ENCODE peak calls at places on chromosomes 2 and 18, in nine cellular contexts. K is upper lobe of right lung, H is breast epithelium, A is RWPE1, L is kidney, C is A549, R is gastrocnemius medialis, M is trophoblast cell, O is GM23248. J is an unnamed sample.

GRCh38 chr2:7845332-7845731 is 836.5 kb upstream of the ID2 start:
- DNase-seq in L (no peak), O (peak), M (peak), C (no peak), H (no peak), K (no peak), A (no peak), R (no peak), J (peak)

GRCh38 chr18:55018602-55019001 is 59.3 kb upstream of the CCDC68 start:
- DNase-seq in H (no peak), K (no peak), L (no peak), A (peak), R (no peak), M (peak), C (no peak), O (peak), J (peak)

GRCh38 chr18:41973989-41974388 is 19.0 kb downstream of the PIK3C3 start:
- DNase-seq in K (no peak), A (no peak), R (no peak), C (no peak), M (no peak), H (no peak), L (no peak), O (no peak), J (no peak)

GRCh38 chr2:40240067-40240466 is 211.8 kb downstream of the SLC8A1 start:
- DNase-seq in C (no peak), H (no peak), R (peak), L (peak), K (peak), M (peak), O (peak), A (peak), J (peak)

GRCh38 chr18:67845035-67845434 is 328.5 kb upstream of the DSEL start:
- DNase-seq in L (no peak), O (peak), A (no peak), K (no peak), C (no peak), M (no peak), R (no peak), H (no peak), J (no peak)

GRCh38 chr2:143559202-143559601 is 430.0 kb downstream of the ARHGAP15 start:
- DNase-seq in R (no peak), O (no peak), H (no peak), A (no peak), M (no peak), L (no peak), K (no peak), C (no peak), J (no peak)

GRCh38 chr2:85681354-85681728 is 12.8 kb upstream of the GNLY start:
- DNase-seq in O (no peak), R (peak), C (no peak), H (no peak), M (peak), K (no peak), L (no peak), A (no peak), J (no peak)

GRCh38 chr2:144515694-144516416 is 4.1 kb downstream of the ZEB2 start:
- DNase-seq in C (peak), A (no peak), M (no peak), R (no peak), L (peak), K (peak), O (peak), H (no peak), J (peak)

GRCh38 chr2:214497489-214497888 is 86.6 kb downstream of the VWC2L start:
- DNase-seq in R (no peak), O (peak), L (no peak), K (no peak), M (no peak), H (no peak), A (no peak), C (no peak), J (peak)

GRCh38 chr18:25171334-25171733 is 180.6 kb downstream of the ZNF521 start:
- DNase-seq in H (no peak), A (no peak), M (no peak), L (no peak), O (no peak), C (no peak), R (no peak), K (no peak), J (no peak)

GRCh38 chr2:11659866-11660265 is 10.1 kb downstream of the NTSR2 start:
- DNase-seq in O (no peak), H (no peak), A (no peak), R (no peak), K (no peak), C (no peak), M (no peak), L (no peak), J (no peak)

GRCh38 chr2:120246546-120247300 is 5.9 kb upstream of the RALB start:
- DNase-seq in K (no peak), M (no peak), A (no peak), C (no peak), H (no peak), L (no peak), R (no peak), O (peak), J (no peak)

GRCh38 chr2:35391736-35392442 is 963.7 kb upstream of the CRIM1 start:
- DNase-seq in C (no peak), H (no peak), O (no peak), L (no peak), M (no peak), K (no peak), R (no peak), A (no peak), J (no peak)

GRCh38 chr2:212900715-212901114 is 250.7 kb downstream of the IKZF2 start:
- DNase-seq in O (no peak), K (no peak), R (no peak), C (no peak), H (no peak), L (no peak), M (peak), A (no peak), J (no peak)

GRCh38 chr2:120814352-120814751 is 78.7 kb downstream of the GLI2 start:
- DNase-seq in O (no peak), H (no peak), M (no peak), K (no peak), R (no peak), L (peak), A (no peak), C (no peak), J (no peak)

GRCh38 chr2:15973446-15974202 is 33.3 kb downstream of the MYCN start:
- DNase-seq in O (no peak), C (no peak), R (no peak), K (no peak), L (no peak), A (no peak), H (no peak), M (no peak), J (no peak)

GRCh38 chr2:188444106-188444835 is 152.6 kb downstream of the GULP1 start:
- DNase-seq in K (no peak), C (no peak), M (no peak), R (no peak), H (no peak), O (no peak), L (no peak), A (no peak), J (no peak)

GRCh38 chr2:187586091-187586632 is 31.9 kb upstream of the TFPI start:
- DNase-seq in R (no peak), H (no peak), L (no peak), O (peak), C (no peak), M (peak), K (no peak), A (peak), J (peak)

GRCh38 chr2:86311879-86312278 is 25.5 kb downstream of the REEP1 start:
- DNase-seq in M (no peak), R (no peak), O (no peak), C (no peak), L (no peak), H (no peak), K (no peak), A (no peak), J (no peak)

GRCh38 chr18:50594931-50595330 is 35.0 kb downstream of the MAPK4 start:
- DNase-seq in O (no peak), H (no peak), A (peak), M (no peak), K (no peak), R (no peak), L (no peak), C (no peak), J (no peak)

GRCh38 chr2:188984126-188984525 is 10.0 kb downstream of the COL3A1 start:
- DNase-seq in L (no peak), K (no peak), A (no peak), O (peak), C (peak), R (no peak), M (no peak), H (no peak), J (peak)

GRCh38 chr2:147554708-147555107 is 290.1 kb upstream of the ACVR2A start:
- DNase-seq in O (no peak), A (no peak), C (no peak), H (no peak), M (no peak), L (no peak), K (no peak), R (no peak), J (no peak)

GRCh38 chr18:42222557-42222956 is 267.5 kb downstream of the PIK3C3 start:
- DNase-seq in A (no peak), H (no peak), R (no peak), L (no peak), O (no peak), C (no peak), M (no peak), K (no peak), J (no peak)

GRCh38 chr2:227802882-227803281 is 10.8 kb upstream of the CCL20 start:
- DNase-seq in M (peak), L (no peak), K (no peak), C (no peak), H (no peak), A (no peak), R (no peak), O (no peak), J (no peak)

GRCh38 chr18:8854550-8854949 is 149.2 kb downstream of the MTCL1 start:
- DNase-seq in K (no peak), A (no peak), L (no peak), C (no peak), O (no peak), R (no peak), M (no peak), H (no peak), J (no peak)

GRCh38 chr2:220394433-220394832 is 767.0 kb downstream of the SLC4A3 start:
- DNase-seq in C (peak), R (no peak), M (no peak), O (peak), L (no peak), A (no peak), H (no peak), K (no peak), J (peak)

GRCh38 chr2:71499691-71500090 is 46.3 kb downstream of the DYSF start:
- DNase-seq in R (no peak), O (no peak), M (no peak), H (no peak), K (peak), C (no peak), A (no peak), L (no peak), J (no peak)

GRCh38 chr2:233331536-233331935 is 22.8 kb upstream of the DGKD start:
- DNase-seq in O (no peak), M (peak), K (peak), H (peak), L (peak), C (no peak), A (no peak), R (peak), J (no peak)

GRCh38 chr2:1136071-1136470 is 185.4 kb downstream of the SNTG2 start:
- DNase-seq in L (no peak), R (no peak), O (peak), C (no peak), M (no peak), K (no peak), H (no peak), A (no peak), J (no peak)

GRCh38 chr2:18949871-18950597 is 360.7 kb upstream of the NT5C1B start:
- DNase-seq in O (peak), H (no peak), K (no peak), L (no peak), M (peak), R (no peak), A (no peak), C (peak), J (peak)

GRCh38 chr2:217868911-217869334 is 133.9 kb downstream of the TNS1 start:
- DNase-seq in L (no peak), K (no peak), A (no peak), R (no peak), C (no peak), M (no peak), O (peak), H (no peak), J (peak)

GRCh38 chr18:48347756-48348326 is 61.3 kb downstream of the ZBTB7C start:
- DNase-seq in M (no peak), H (no peak), L (no peak), R (no peak), O (no peak), C (no peak), K (no peak), A (no peak), J (no peak)

GRCh38 chr2:151007365-151007764 is 254.3 kb downstream of the RBM43 start:
- DNase-seq in O (no peak), H (no peak), K (no peak), R (no peak), C (no peak), L (no peak), M (no peak), A (no peak), J (peak)

GRCh38 chr18:49757513-49758262 is 55.6 kb downstream of the ACAA2 start:
- DNase-seq in K (no peak), C (peak), R (no peak), A (peak), M (no peak), L (no peak), H (no peak), O (peak), J (no peak)

GRCh38 chr2:61988462-61989366 is 83.2 kb downstream of the COMMD1 start:
- DNase-seq in M (no peak), K (no peak), L (no peak), R (no peak), O (peak), C (peak), H (no peak), A (no peak), J (peak)

GRCh38 chr2:138115664-138116063 is 151.4 kb downstream of the HNMT start:
- DNase-seq in O (peak), M (no peak), C (no peak), K (no peak), A (no peak), R (no peak), L (no peak), H (no peak), J (no peak)

GRCh38 chr18:22168360-22168921 is 948 bp upstream of the GATA6 start:
- DNase-seq in K (no peak), O (no peak), C (peak), A (peak), M (peak), R (no peak), H (no peak), L (no peak), J (no peak)

DNA sequence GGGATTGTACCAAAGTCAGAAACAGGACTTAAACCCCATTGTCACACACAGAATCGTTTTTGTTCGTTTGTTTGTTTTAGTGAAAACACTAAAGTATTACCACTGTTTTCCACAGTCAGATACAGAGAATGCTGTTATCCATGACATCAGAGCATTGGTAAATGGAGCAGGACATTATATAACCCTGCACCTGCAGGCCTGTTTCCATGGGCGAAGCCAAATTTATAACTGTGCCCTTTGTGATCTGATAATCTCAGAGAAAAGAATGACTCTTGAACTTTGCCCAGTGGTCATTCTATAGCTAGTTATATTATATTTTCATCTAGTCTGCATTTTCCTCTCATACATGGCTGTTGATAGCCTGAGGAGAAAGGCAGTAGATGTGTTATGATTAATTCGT is 217.6 kb downstream of the TMEM182 start:
- DNase-seq in C (no peak), L (no peak), H (no peak), R (no peak), K (no peak), A (no peak), M (no peak), O (no peak), J (no peak)
- H3K27ac ChIP-seq in C (no peak), L (no peak), H (no peak), R (no peak), K (no peak), A (no peak), M (no peak), O (no peak), J (no peak)

GRCh38 chr2:20044778-20045177 is 6.7 kb downstream of the LAPTM4A start:
- DNase-seq in A (no peak), R (no peak), L (no peak), K (no peak), O (no peak), H (no peak), M (no peak), C (no peak), J (no peak)
- H3K27ac ChIP-seq in A (no peak), R (no peak), L (no peak), K (no peak), O (no peak), H (no peak), M (no peak), C (no peak), J (no peak)

GRCh38 chr2:69911985-69912563 is 2.8 kb upstream of the MXD1 start:
- DNase-seq in M (peak), A (peak), R (no peak), O (peak), H (no peak), K (no peak), L (no peak), C (peak), J (peak)
- H3K27ac ChIP-seq in M (no peak), A (no peak), R (peak), O (peak), H (peak), K (no peak), L (no peak), C (no peak), J (no peak)

GRCh38 chr2:237509151-237509550 is 22.1 kb downstream of the MLPH start:
- DNase-seq in K (no peak), H (no peak), C (no peak), O (no peak), L (no peak), M (no peak), R (no peak), A (no peak), J (no peak)
- H3K27ac ChIP-seq in K (peak), H (peak), C (peak), O (no peak), L (no peak), M (no peak), R (no peak), A (no peak), J (peak)

DNA sequence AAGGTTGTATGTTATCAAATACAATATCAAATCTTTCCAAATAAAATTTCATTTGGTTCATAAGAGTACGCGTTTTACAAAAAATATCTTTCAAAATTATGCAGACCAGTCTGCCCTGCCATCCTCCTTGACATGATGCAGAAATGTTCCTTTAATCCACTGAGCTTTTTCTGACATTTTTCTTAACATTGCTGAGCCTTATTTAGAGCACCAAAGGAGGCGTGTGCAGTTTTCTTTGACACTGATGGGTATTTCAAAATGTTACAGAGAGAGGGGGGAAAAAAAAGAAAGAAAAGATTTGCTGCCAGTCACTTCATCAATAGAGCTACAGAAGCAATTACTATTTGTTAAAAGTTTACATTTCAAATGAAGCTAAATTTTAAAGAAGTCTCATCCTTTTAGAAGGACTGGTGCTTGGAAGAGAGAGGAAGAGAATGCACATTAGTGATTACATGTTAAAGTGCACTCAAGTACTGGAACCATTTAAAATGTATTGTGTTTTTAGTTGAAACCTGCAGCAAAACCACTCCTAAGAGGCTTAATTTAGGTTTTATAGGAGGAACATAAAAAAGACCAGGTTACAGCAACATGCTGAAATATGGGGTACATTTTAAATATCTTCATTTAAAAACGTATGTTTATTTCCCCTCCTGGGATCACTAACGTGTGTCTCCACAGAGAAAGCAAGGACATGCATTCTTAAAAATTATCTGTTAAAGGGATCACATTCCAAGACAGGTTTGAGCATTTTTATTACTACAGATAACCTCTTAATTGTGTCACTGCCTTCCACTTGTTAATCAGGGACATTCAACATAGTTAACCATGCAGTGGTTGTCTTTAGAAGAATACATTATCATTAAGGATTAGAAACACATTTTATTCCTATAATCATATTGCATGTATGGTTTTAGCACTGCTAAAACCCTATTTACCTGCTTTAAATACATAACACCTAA is 258.4 kb downstream of the MEIS1 start:
- DNase-seq in O (no peak), L (no peak), C (no peak), A (no peak), M (peak), K (no peak), R (no peak), H (no peak), J (no peak)
- H3K27ac ChIP-seq in O (no peak), L (peak), C (no peak), A (no peak), M (no peak), K (peak), R (no peak), H (peak), J (no peak)

DNA sequence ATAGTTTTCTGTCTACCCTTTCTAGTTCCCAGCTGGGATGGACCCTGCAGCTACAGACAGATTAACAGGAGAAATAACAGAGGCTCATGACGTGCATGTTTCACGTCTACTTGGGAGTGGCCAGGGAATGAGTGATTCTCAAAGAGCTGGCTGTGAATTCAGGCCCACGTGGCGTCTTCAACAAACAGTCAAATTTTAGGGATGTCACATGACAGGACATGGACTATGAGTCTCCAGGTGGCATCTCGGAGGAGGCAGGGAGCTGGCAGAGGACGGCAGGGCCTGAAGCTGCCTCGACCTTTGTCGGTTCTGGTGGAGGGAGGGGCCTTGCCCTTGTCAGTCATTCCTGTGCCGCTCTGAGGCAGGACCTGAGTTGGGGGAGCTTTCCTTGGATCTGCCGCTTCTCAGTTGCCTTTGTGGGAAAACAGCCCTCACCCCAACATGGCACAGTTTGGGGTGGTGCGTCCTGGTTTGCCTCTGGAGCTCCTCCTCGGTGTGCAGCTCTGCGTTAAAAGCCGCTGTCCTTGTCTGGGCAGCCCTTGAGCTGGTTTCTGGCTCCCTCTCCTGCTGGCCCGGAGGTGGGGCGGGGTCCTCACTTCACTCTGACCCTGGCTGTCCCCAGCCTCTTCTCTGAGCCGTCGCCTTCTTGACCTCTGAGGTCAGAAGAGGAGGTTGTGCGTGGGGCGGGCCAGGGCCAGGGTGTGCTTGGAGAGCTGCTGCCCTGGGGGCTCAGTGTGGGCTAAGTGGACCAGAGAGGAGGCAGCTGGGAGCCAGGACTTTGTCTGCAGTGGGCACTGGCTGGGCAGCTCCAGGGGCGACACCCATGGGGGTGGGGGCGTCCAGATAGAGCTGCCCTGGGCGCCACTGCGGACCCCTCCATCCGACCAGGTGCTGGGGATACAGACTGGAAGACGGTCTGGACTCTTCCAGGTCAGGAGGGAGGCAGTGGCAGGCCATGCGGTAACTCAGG is 12.1 kb upstream of the GAL3ST2 start:
- DNase-seq in C (no peak), H (no peak), O (no peak), A (no peak), L (no peak), R (no peak), K (peak), M (no peak), J (no peak)
- H3K27ac ChIP-seq in C (no peak), H (no peak), O (no peak), A (no peak), L (no peak), R (no peak), K (no peak), M (no peak), J (no peak)

J was measured in astrocyte.